ENCODE peak calls at places on chromosomes 12 and 14, in nine cellular contexts. One of them, this sample, is unnamed.

GRCh38 chr14:78863143-78863542 is 693.0 kb downstream of the NRXN3 start:
- DNase-seq in lower leg skin: no peak
- DNase-seq in cardiac muscle cell: peak
- DNase-seq in Calu3: peak
- DNase-seq in A549: no peak
- DNase-seq in suprapubic skin: no peak
- DNase-seq in esophagus squamous epithelium: no peak
- DNase-seq in GM12865: peak
- DNase-seq in tibial nerve: no peak
- DNase-seq in this sample: peak

GRCh38 chr12:16329594-16329993 is 17.9 kb upstream of the MGST1 start:
- DNase-seq in lower leg skin: no peak
- DNase-seq in GM12865: no peak
- DNase-seq in suprapubic skin: no peak
- DNase-seq in cardiac muscle cell: peak
- DNase-seq in Calu3: no peak
- DNase-seq in tibial nerve: no peak
- DNase-seq in esophagus squamous epithelium: no peak
- DNase-seq in A549: no peak
- DNase-seq in this sample: no peak

GRCh38 chr12:52127683-52128450 is 48.4 kb downstream of the SMIM41 start:
- DNase-seq in A549: no peak
- DNase-seq in tibial nerve: no peak
- DNase-seq in Calu3: no peak
- DNase-seq in suprapubic skin: no peak
- DNase-seq in cardiac muscle cell: no peak
- DNase-seq in GM12865: no peak
- DNase-seq in lower leg skin: no peak
- DNase-seq in esophagus squamous epithelium: no peak
- DNase-seq in this sample: peak

GRCh38 chr12:117439531-117440001 is 78.1 kb upstream of the NOS1 start:
- DNase-seq in Calu3: no peak
- DNase-seq in GM12865: no peak
- DNase-seq in lower leg skin: no peak
- DNase-seq in A549: no peak
- DNase-seq in esophagus squamous epithelium: no peak
- DNase-seq in suprapubic skin: no peak
- DNase-seq in cardiac muscle cell: no peak
- DNase-seq in tibial nerve: no peak
- DNase-seq in this sample: no peak

GRCh38 chr14:101972126-101972785 is 7.9 kb downstream of the DYNC1H1 start:
- DNase-seq in suprapubic skin: peak
- DNase-seq in lower leg skin: peak
- DNase-seq in esophagus squamous epithelium: no peak
- DNase-seq in A549: peak
- DNase-seq in Calu3: peak
- DNase-seq in tibial nerve: peak
- DNase-seq in GM12865: no peak
- DNase-seq in cardiac muscle cell: no peak
- DNase-seq in this sample: no peak

GRCh38 chr12:91562476-91562875 is 379.9 kb upstream of the DCN start:
- DNase-seq in lower leg skin: no peak
- DNase-seq in tibial nerve: no peak
- DNase-seq in A549: no peak
- DNase-seq in cardiac muscle cell: no peak
- DNase-seq in suprapubic skin: no peak
- DNase-seq in esophagus squamous epithelium: no peak
- DNase-seq in Calu3: no peak
- DNase-seq in GM12865: peak
- DNase-seq in this sample: no peak

GRCh38 chr14:25231006-25231405 is 181.1 kb upstream of the STXBP6 start:
- DNase-seq in cardiac muscle cell: no peak
- DNase-seq in tibial nerve: no peak
- DNase-seq in GM12865: no peak
- DNase-seq in esophagus squamous epithelium: no peak
- DNase-seq in lower leg skin: no peak
- DNase-seq in suprapubic skin: no peak
- DNase-seq in Calu3: no peak
- DNase-seq in A549: no peak
- DNase-seq in this sample: no peak

GRCh38 chr14:65100905-65101541 is 1.3 kb downstream of the MAX start:
- DNase-seq in cardiac muscle cell: no peak
- DNase-seq in Calu3: no peak
- DNase-seq in esophagus squamous epithelium: no peak
- DNase-seq in GM12865: no peak
- DNase-seq in tibial nerve: no peak
- DNase-seq in lower leg skin: no peak
- DNase-seq in A549: no peak
- DNase-seq in suprapubic skin: no peak
- DNase-seq in this sample: no peak

GRCh38 chr12:6604254-6605029 is 2.7 kb downstream of the CHD4 start:
- DNase-seq in GM12865: no peak
- DNase-seq in A549: no peak
- DNase-seq in suprapubic skin: no peak
- DNase-seq in esophagus squamous epithelium: no peak
- DNase-seq in cardiac muscle cell: no peak
- DNase-seq in Calu3: no peak
- DNase-seq in tibial nerve: no peak
- DNase-seq in lower leg skin: no peak
- DNase-seq in this sample: no peak

GRCh38 chr12:21677622-21678277 is 20.1 kb upstream of the LDHB start:
- DNase-seq in A549: no peak
- DNase-seq in lower leg skin: no peak
- DNase-seq in suprapubic skin: no peak
- DNase-seq in esophagus squamous epithelium: no peak
- DNase-seq in tibial nerve: no peak
- DNase-seq in GM12865: no peak
- DNase-seq in Calu3: no peak
- DNase-seq in cardiac muscle cell: no peak
- DNase-seq in this sample: no peak

GRCh38 chr12:123139926-123140674 is 10.8 kb downstream of the PITPNM2 start:
- DNase-seq in A549: no peak
- DNase-seq in tibial nerve: no peak
- DNase-seq in cardiac muscle cell: no peak
- DNase-seq in esophagus squamous epithelium: no peak
- DNase-seq in GM12865: no peak
- DNase-seq in suprapubic skin: peak
- DNase-seq in Calu3: peak
- DNase-seq in lower leg skin: peak
- DNase-seq in this sample: no peak

GRCh38 chr12:97313471-97314190 is 149.0 kb upstream of the RMST start:
- DNase-seq in suprapubic skin: no peak
- DNase-seq in esophagus squamous epithelium: no peak
- DNase-seq in Calu3: peak
- DNase-seq in A549: no peak
- DNase-seq in GM12865: no peak
- DNase-seq in tibial nerve: no peak
- DNase-seq in lower leg skin: no peak
- DNase-seq in cardiac muscle cell: no peak
- DNase-seq in this sample: no peak

GRCh38 chr12:48542300-48542928 is 17.0 kb downstream of the OR8S1 start:
- DNase-seq in esophagus squamous epithelium: no peak
- DNase-seq in suprapubic skin: no peak
- DNase-seq in cardiac muscle cell: peak
- DNase-seq in tibial nerve: no peak
- DNase-seq in A549: peak
- DNase-seq in GM12865: peak
- DNase-seq in lower leg skin: no peak
- DNase-seq in Calu3: peak
- DNase-seq in this sample: peak

GRCh38 chr14:68407838-68408237 is 385.0 kb downstream of the ZFP36L1 start:
- DNase-seq in Calu3: no peak
- DNase-seq in tibial nerve: no peak
- DNase-seq in suprapubic skin: no peak
- DNase-seq in cardiac muscle cell: no peak
- DNase-seq in lower leg skin: no peak
- DNase-seq in esophagus squamous epithelium: no peak
- DNase-seq in GM12865: no peak
- DNase-seq in A549: no peak
- DNase-seq in this sample: no peak

GRCh38 chr14:68407275-68407674 is 385.6 kb downstream of the ZFP36L1 start:
- DNase-seq in esophagus squamous epithelium: no peak
- DNase-seq in cardiac muscle cell: no peak
- DNase-seq in tibial nerve: no peak
- DNase-seq in A549: no peak
- DNase-seq in GM12865: no peak
- DNase-seq in suprapubic skin: no peak
- DNase-seq in lower leg skin: no peak
- DNase-seq in Calu3: no peak
- DNase-seq in this sample: no peak

GRCh38 chr14:68409355-68409754 is 383.5 kb downstream of the ZFP36L1 start:
- DNase-seq in A549: no peak
- DNase-seq in lower leg skin: no peak
- DNase-seq in suprapubic skin: no peak
- DNase-seq in GM12865: no peak
- DNase-seq in Calu3: no peak
- DNase-seq in tibial nerve: no peak
- DNase-seq in esophagus squamous epithelium: no peak
- DNase-seq in cardiac muscle cell: no peak
- DNase-seq in this sample: no peak

GRCh38 chr14:68405959-68406358 is 386.9 kb downstream of the ZFP36L1 start:
- DNase-seq in tibial nerve: no peak
- DNase-seq in Calu3: no peak
- DNase-seq in cardiac muscle cell: no peak
- DNase-seq in GM12865: no peak
- DNase-seq in suprapubic skin: no peak
- DNase-seq in A549: no peak
- DNase-seq in lower leg skin: no peak
- DNase-seq in esophagus squamous epithelium: no peak
- DNase-seq in this sample: no peak

DNA sequence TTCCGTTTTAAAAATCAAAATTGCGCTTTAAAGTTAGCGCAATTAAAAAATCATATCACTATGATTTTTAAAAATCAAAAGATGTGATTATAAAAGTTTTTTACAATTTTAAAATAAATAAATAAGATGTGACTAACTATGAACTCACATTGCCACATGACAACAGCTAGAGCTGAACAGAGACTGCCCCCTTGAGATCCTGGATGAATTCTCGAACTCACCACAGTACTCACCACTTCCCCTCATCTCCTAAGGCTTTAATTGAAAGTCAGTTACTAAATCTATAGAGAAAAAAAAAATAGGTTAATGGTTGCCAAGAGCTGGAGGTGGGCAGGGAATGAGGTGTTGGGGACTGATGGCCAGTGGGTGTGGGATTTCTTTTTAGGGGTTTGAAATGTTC is 384.2 kb downstream of the ZFP36L1 start:
- DNase-seq in esophagus squamous epithelium: no peak
- DNase-seq in lower leg skin: no peak
- DNase-seq in tibial nerve: no peak
- DNase-seq in Calu3: no peak
- DNase-seq in GM12865: peak
- DNase-seq in A549: no peak
- DNase-seq in cardiac muscle cell: no peak
- DNase-seq in suprapubic skin: no peak
- DNase-seq in this sample: no peak
- TF ChIP-seq CTCF in esophagus squamous epithelium: no peak
- TF ChIP-seq CTCF in lower leg skin: no peak
- TF ChIP-seq CTCF in tibial nerve: no peak
- TF ChIP-seq CTCF in Calu3: no peak
- TF ChIP-seq CTCF in GM12865: no peak
- TF ChIP-seq CTCF in A549: no peak
- TF ChIP-seq CTCF in cardiac muscle cell: peak
- TF ChIP-seq CTCF in suprapubic skin: no peak
- TF ChIP-seq CTCF in this sample: peak

DNA sequence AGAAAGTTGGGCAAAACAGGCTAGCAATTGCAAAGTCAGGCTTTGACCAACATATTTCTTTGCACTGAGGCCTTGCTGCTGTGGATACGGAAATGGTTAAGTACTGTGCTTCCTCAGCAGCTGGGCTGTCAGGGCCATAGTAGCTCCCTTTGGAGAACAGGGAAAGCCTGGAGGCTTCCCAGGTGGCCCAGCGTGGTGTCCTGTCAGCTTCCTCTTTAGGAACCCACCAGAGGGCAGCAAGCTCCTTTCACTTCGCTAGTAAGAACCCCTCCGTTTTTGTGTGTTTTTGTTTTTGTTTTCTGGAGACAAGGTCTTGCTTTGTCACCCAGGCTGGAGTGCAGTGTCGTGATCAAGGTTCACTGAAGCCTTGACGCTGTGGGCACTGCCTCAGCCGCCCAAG is 1.7 kb upstream of the CFAP251 start:
- DNase-seq in Calu3: peak
- DNase-seq in lower leg skin: no peak
- DNase-seq in suprapubic skin: no peak
- DNase-seq in GM12865: peak
- DNase-seq in cardiac muscle cell: no peak
- DNase-seq in esophagus squamous epithelium: no peak
- DNase-seq in tibial nerve: no peak
- DNase-seq in A549: no peak
- DNase-seq in this sample: no peak
- TF ChIP-seq CTCF in Calu3: no peak
- TF ChIP-seq CTCF in lower leg skin: no peak
- TF ChIP-seq CTCF in suprapubic skin: no peak
- TF ChIP-seq CTCF in GM12865: peak
- TF ChIP-seq CTCF in cardiac muscle cell: peak
- TF ChIP-seq CTCF in esophagus squamous epithelium: no peak
- TF ChIP-seq CTCF in tibial nerve: no peak
- TF ChIP-seq CTCF in A549: peak
- TF ChIP-seq CTCF in this sample: peak

GRCh38 chr14:31969371-31969770 is 107.7 kb upstream of the ARHGAP5 start:
- DNase-seq in Calu3: no peak
- DNase-seq in lower leg skin: no peak
- DNase-seq in suprapubic skin: no peak
- DNase-seq in A549: no peak
- DNase-seq in cardiac muscle cell: no peak
- DNase-seq in tibial nerve: no peak
- DNase-seq in esophagus squamous epithelium: no peak
- DNase-seq in GM12865: no peak
- DNase-seq in this sample: no peak
- TF ChIP-seq CTCF in Calu3: no peak
- TF ChIP-seq CTCF in lower leg skin: no peak
- TF ChIP-seq CTCF in suprapubic skin: no peak
- TF ChIP-seq CTCF in A549: no peak
- TF ChIP-seq CTCF in cardiac muscle cell: no peak
- TF ChIP-seq CTCF in tibial nerve: no peak
- TF ChIP-seq CTCF in esophagus squamous epithelium: no peak
- TF ChIP-seq CTCF in GM12865: no peak
- TF ChIP-seq CTCF in this sample: no peak

DNA sequence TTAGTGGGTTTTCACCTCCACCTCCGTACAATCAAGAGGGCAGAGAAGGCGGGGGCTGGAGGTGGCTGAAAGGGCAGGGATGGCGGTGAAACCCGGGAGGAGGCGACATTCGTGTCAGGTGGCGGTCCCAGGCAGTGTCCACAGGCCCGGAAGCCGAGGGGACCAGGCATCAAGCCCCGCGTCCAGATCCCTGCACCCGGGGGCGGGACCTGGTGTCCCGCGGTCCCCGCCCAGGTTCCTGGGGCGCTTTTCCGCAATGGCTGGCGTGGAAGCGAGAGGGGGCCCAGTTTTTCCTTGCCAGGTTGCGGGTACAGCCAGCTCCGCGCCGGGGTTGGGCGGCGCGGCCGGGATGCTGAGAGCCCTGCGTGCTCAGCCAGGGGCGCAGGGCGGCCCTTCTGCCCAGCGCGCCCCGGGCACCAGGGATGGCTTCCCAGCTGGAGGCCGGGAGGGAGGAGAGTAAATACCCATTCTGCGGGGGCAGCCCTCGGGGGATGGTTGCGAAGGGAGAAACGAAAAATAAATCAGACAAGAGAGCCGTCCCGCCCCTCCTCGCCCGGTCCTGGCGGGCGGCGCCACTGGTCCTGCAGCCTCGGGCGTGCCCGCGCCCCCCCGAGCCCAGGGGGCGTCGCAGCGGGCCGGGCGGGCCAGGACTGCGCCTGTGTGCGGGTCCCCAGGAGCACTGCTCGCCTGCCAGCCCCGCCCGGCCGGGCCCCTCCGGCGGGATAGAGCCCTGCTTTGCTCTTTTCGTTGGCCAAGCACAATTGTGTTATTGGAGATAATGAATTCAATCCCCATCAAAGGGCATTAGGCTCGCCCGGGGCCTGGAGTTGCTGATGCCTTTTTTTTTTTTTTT is 11.5 kb downstream of the FOXA1 start:
- DNase-seq in A549: no peak
- DNase-seq in suprapubic skin: no peak
- DNase-seq in Calu3: peak
- DNase-seq in lower leg skin: no peak
- DNase-seq in GM12865: no peak
- DNase-seq in tibial nerve: no peak
- DNase-seq in cardiac muscle cell: no peak
- DNase-seq in esophagus squamous epithelium: no peak
- DNase-seq in this sample: peak
- TF ChIP-seq CTCF in A549: peak
- TF ChIP-seq CTCF in suprapubic skin: no peak
- TF ChIP-seq CTCF in Calu3: no peak
- TF ChIP-seq CTCF in lower leg skin: no peak
- TF ChIP-seq CTCF in GM12865: no peak
- TF ChIP-seq CTCF in tibial nerve: no peak
- TF ChIP-seq CTCF in cardiac muscle cell: no peak
- TF ChIP-seq CTCF in esophagus squamous epithelium: no peak
- TF ChIP-seq CTCF in this sample: no peak